ENCODE peak calls at places on chromosomes 2 and 18, in five cellular contexts. Q, O, F, V and B are unnamed samples. For H3K9me3, the result is how much of the 10 kb centered on the place peaks cover.

GRCh38 chr2:39512434-39512935 is 75.4 kb upstream of the MAP4K3 start:
- DNase-seq in Q (peak), V (no peak), F (no peak), O (peak), B (peak)

GRCh38 chr2:205758498-205758897 is 76.2 kb downstream of the NRP2 start:
- DNase-seq in V (no peak), F (no peak), O (no peak), Q (no peak), B (no peak)

GRCh38 chr2:143878131-143878530 is 641.8 kb downstream of the ZEB2 start:
- DNase-seq in V (no peak), Q (no peak), F (no peak), O (no peak), B (no peak)

GRCh38 chr2:182716665-182716990 is 571 bp downstream of the DNAJC10 start:
- DNase-seq in F (no peak), Q (no peak), V (no peak), O (peak), B (no peak)

GRCh38 chr2:169265581-169265980 is 96.8 kb downstream of the LRP2 start:
- DNase-seq in V (no peak), Q (no peak), O (no peak), F (no peak), B (no peak)

GRCh38 chr2:38653715-38654494 is 12.0 kb upstream of the GALM start:
- DNase-seq in O (no peak), V (no peak), Q (no peak), F (no peak), B (peak)

GRCh38 chr18:8938817-8939216 is 163.7 kb upstream of the NDUFV2 start:
- DNase-seq in O (no peak), V (no peak), Q (no peak), F (no peak), B (no peak)

GRCh38 chr2:58107803-58108710 is 61.5 kb downstream of the VRK2 start:
- DNase-seq in V (no peak), O (no peak), F (peak), Q (no peak), B (no peak)

GRCh38 chr2:212227755-212228154 is 310.8 kb downstream of the ERBB4 start:
- DNase-seq in O (peak), Q (no peak), F (no peak), V (peak), B (peak)

GRCh38 chr2:30463535-30463934 is 16.5 kb downstream of the LCLAT1 start:
- DNase-seq in V (no peak), Q (no peak), F (no peak), O (no peak), B (no peak)

GRCh38 chr2:213316001-213316735 is 31.9 kb downstream of the SPAG16 start:
- DNase-seq in V (no peak), F (no peak), O (peak), Q (no peak), B (no peak)

GRCh38 chr2:98822301-98823164 is 91.6 kb upstream of the MGAT4A start:
- DNase-seq in V (no peak), Q (no peak), F (no peak), O (peak), B (peak)
- TF ChIP-seq CTCF in V (no peak), Q (no peak), F (no peak), O (peak), B (peak)

GRCh38 chr2:175026385-175026784 is 21.2 kb upstream of the CHN1 start:
- DNase-seq in Q (no peak), F (no peak), O (no peak), V (no peak), B (no peak)
- H3K4me3 ChIP-seq in Q (no peak), F (no peak), O (no peak), V (no peak), B (no peak)

GRCh38 chr18:71115261-71115660 is 826.4 kb downstream of the SOCS6 start:
- DNase-seq in F (no peak), Q (no peak), O (no peak), V (no peak), B (no peak)
- H3K9me3 ChIP-seq in F (under half), Q (under half), O (under half), V (under half), B (under half)

DNA sequence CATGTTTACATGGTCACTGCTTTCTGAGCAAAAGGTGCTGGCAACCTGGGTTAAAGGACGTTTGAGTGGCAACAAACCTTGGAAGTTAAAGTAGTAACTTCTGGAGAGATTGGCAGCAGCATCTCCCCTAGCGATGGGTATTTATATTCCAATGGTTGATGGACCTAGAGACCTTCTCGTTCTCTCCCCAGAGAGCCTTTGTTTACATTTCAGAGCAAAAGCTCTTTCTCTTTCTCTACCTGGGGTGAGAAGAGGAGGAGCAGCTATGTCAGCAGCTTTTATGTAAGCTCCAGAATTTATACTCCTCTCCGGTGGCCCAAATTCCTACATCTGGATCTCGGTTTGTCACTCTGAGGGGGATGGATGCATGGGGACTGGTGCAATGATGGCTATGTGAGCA is 213.7 kb upstream of the ARL4C start:
- DNase-seq in O (no peak), V (no peak), F (no peak), Q (no peak), B (no peak)
- TF ChIP-seq CTCF in O (no peak), V (no peak), F (no peak), Q (no peak), B (no peak)

DNA sequence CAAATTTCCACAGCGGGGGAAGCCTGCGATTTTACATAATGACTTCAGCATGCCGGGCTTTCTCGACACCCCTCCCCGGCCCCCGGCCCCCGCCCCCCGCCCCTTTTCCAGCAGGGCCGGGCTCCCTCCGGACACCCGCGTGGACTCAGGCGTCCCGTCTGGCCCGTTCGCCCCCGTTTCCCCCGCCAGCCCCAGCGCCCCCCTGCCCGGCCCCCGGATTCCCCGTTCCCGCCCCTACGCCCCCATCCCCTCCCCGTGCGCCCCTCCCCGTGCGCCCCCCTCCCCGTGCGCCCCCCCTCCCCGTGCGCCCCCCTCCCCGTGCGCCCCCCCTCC is 456 bp upstream of the NFATC1 start:
- DNase-seq in O (no peak), F (no peak), V (no peak), Q (no peak), B (no peak)
- H3K4me3 ChIP-seq in O (no peak), F (peak), V (no peak), Q (peak), B (no peak)

DNA sequence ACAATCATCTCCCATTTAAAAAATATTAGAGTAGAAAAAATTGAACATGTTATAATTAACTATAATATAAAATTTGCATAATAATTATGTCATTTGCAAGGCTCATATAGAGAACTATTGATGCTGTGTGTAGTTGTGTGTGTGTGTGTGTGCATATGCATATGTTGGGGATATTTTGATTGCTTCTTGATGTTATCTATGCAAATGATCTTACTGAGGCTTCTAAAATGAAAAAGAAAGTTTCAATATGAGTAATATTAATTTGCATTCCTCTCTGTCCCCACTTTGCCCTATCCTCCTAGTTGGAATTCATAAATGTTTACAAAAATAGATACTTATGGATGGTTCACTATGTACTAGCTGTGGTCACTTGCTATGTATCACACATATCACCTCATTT is 523.3 kb downstream of the TRIB2 start:
- DNase-seq in Q (no peak), O (no peak), F (no peak), V (no peak), B (no peak)
- H3K9me3 ChIP-seq in Q (under half), O (under half), F (under half), V (under half), B (under half)